ENCODE peak calls at places on chromosome 4, in nine cellular contexts. One of them, this sample, is unnamed.

GRCh38 chr4:151331276-151332042 is 6.1 kb upstream of the SH3D19 start:
- DNase-seq in pancreas: no peak
- DNase-seq in BJ: no peak
- DNase-seq in AG09309: no peak
- DNase-seq in ovary: no peak
- DNase-seq in aorta: no peak
- DNase-seq in gastrocnemius medialis: no peak
- DNase-seq in MM.1S: peak; percentile 79
- DNase-seq in tibial nerve: no peak
- DNase-seq in this sample: peak; percentile 49

GRCh38 chr4:145566767-145567166 is 52.4 kb upstream of the MMAA start:
- DNase-seq in pancreas: no peak
- DNase-seq in BJ: no peak
- DNase-seq in AG09309: no peak
- DNase-seq in ovary: no peak
- DNase-seq in aorta: no peak
- DNase-seq in gastrocnemius medialis: no peak
- DNase-seq in MM.1S: no peak
- DNase-seq in tibial nerve: no peak
- DNase-seq in this sample: no peak

GRCh38 chr4:37976991-37977470 is 16.8 kb downstream of the PTTG2 start:
- DNase-seq in pancreas: peak; percentile 83
- DNase-seq in BJ: no peak
- DNase-seq in AG09309: no peak
- DNase-seq in ovary: peak; percentile 87
- DNase-seq in aorta: peak; percentile 92
- DNase-seq in gastrocnemius medialis: peak; percentile 48
- DNase-seq in MM.1S: peak; percentile 63
- DNase-seq in tibial nerve: peak; percentile 57
- DNase-seq in this sample: peak; percentile 36

GRCh38 chr4:45650545-45650944 is 473.3 kb downstream of the GABRG1 start:
- DNase-seq in pancreas: no peak
- DNase-seq in BJ: no peak
- DNase-seq in AG09309: no peak
- DNase-seq in ovary: no peak
- DNase-seq in aorta: no peak
- DNase-seq in gastrocnemius medialis: no peak
- DNase-seq in MM.1S: no peak
- DNase-seq in tibial nerve: no peak
- DNase-seq in this sample: no peak

GRCh38 chr4:134905061-134905460 is 703.5 kb upstream of the PABPC4L start:
- DNase-seq in pancreas: no peak
- DNase-seq in BJ: no peak
- DNase-seq in AG09309: no peak
- DNase-seq in ovary: no peak
- DNase-seq in aorta: no peak
- DNase-seq in gastrocnemius medialis: no peak
- DNase-seq in MM.1S: no peak
- DNase-seq in tibial nerve: no peak
- DNase-seq in this sample: no peak

GRCh38 chr4:186300659-186301377 is 34.8 kb downstream of the F11 start:
- DNase-seq in pancreas: no peak
- DNase-seq in BJ: no peak
- DNase-seq in AG09309: no peak
- DNase-seq in ovary: no peak
- DNase-seq in aorta: no peak
- DNase-seq in gastrocnemius medialis: no peak
- DNase-seq in MM.1S: no peak
- DNase-seq in tibial nerve: no peak
- DNase-seq in this sample: no peak

GRCh38 chr4:77579406-77580076 is 26.1 kb upstream of the CXCL13 start:
- DNase-seq in pancreas: no peak
- DNase-seq in BJ: peak; percentile 63
- DNase-seq in AG09309: peak; percentile 74
- DNase-seq in ovary: no peak
- DNase-seq in aorta: no peak
- DNase-seq in gastrocnemius medialis: no peak
- DNase-seq in MM.1S: no peak
- DNase-seq in tibial nerve: no peak
- DNase-seq in this sample: peak; percentile 62

GRCh38 chr4:57146444-57146843 is 36.3 kb upstream of the IGFBP7 start:
- DNase-seq in pancreas: no peak
- DNase-seq in BJ: no peak
- DNase-seq in AG09309: no peak
- DNase-seq in ovary: no peak
- DNase-seq in aorta: no peak
- DNase-seq in gastrocnemius medialis: no peak
- DNase-seq in MM.1S: no peak
- DNase-seq in tibial nerve: no peak
- DNase-seq in this sample: no peak

GRCh38 chr4:88949605-88950004 is 107.4 kb downstream of the FAM13A start:
- DNase-seq in pancreas: no peak
- DNase-seq in BJ: no peak
- DNase-seq in AG09309: no peak
- DNase-seq in ovary: no peak
- DNase-seq in aorta: no peak
- DNase-seq in gastrocnemius medialis: no peak
- DNase-seq in MM.1S: no peak
- DNase-seq in tibial nerve: no peak
- DNase-seq in this sample: no peak

DNA sequence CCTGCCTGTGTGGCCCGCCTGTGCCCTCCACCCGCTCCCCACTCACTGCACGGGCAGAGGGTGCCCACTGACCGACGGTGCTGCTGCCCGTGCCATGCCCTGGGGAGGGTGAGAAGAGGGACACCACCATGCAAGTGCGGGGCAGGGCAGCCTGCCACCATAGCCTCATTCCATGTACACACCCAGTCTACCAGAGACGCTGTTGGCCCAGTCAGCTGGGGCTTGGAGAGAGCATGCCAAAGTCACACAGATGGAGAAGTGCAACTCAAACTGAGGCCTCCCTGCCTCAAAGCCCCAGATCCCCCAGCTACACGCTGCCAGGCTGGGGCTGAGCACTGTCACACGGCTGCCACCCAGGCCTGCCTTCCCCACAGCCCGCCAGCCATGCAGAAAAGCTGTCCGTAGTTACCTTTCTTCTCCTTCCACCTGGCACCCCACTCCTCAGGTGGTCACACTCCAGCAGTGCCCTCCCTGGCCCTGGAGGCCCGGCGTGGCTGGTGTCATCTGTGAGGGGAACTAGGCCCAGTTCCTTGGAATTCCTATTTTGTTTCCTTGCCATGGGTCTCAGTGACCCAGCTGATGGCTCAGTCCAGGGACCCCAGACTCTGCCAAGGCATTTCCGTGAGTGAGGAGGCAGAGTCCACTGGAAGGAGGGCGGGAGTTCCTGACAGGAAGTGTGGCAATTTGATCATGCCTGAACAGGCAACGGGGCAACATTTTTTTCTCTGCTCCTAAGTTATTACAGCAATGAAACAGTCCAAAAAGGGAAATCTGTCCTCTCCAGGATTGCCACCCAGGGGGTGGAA is at the start of gene SLC2A9:
- DNase-seq in pancreas: no peak
- DNase-seq in BJ: no peak
- DNase-seq in AG09309: no peak
- DNase-seq in ovary: no peak
- DNase-seq in aorta: peak; percentile 75
- DNase-seq in gastrocnemius medialis: peak; percentile 49
- DNase-seq in MM.1S: no peak
- DNase-seq in tibial nerve: peak; percentile 32
- DNase-seq in this sample: no peak
- H3K4me3 ChIP-seq in pancreas: no peak within 1 kb of the TSS
- H3K4me3 ChIP-seq in BJ: no peak within 1 kb of the TSS
- H3K4me3 ChIP-seq in AG09309: no peak within 1 kb of the TSS
- H3K4me3 ChIP-seq in ovary: no peak within 1 kb of the TSS
- H3K4me3 ChIP-seq in aorta: no peak within 1 kb of the TSS
- H3K4me3 ChIP-seq in gastrocnemius medialis: no peak within 1 kb of the TSS
- H3K4me3 ChIP-seq in MM.1S: no peak within 1 kb of the TSS
- H3K4me3 ChIP-seq in tibial nerve: peak within 1 kb of the TSS; percentile 26
- H3K4me3 ChIP-seq in this sample: no peak within 1 kb of the TSS

GRCh38 chr4:143185253-143186107 is 763 bp downstream of the USP38 start:
- DNase-seq in pancreas: peak; percentile 42
- DNase-seq in BJ: no peak
- DNase-seq in AG09309: no peak
- DNase-seq in ovary: peak; percentile 47
- DNase-seq in aorta: peak; percentile 54
- DNase-seq in gastrocnemius medialis: peak; percentile 23
- DNase-seq in MM.1S: peak; percentile 41
- DNase-seq in tibial nerve: no peak
- DNase-seq in this sample: no peak

GRCh38 chr4:143186202-143186601 is 1.5 kb downstream of the USP38 start:
- DNase-seq in pancreas: no peak
- DNase-seq in BJ: no peak
- DNase-seq in AG09309: no peak
- DNase-seq in ovary: no peak
- DNase-seq in aorta: no peak
- DNase-seq in gastrocnemius medialis: no peak
- DNase-seq in MM.1S: no peak
- DNase-seq in tibial nerve: no peak
- DNase-seq in this sample: no peak

GRCh38 chr4:143186634-143187033 is 1.9 kb downstream of the USP38 start:
- DNase-seq in pancreas: no peak
- DNase-seq in BJ: no peak
- DNase-seq in AG09309: no peak
- DNase-seq in ovary: no peak
- DNase-seq in aorta: no peak
- DNase-seq in gastrocnemius medialis: no peak
- DNase-seq in MM.1S: peak; percentile 21
- DNase-seq in tibial nerve: no peak
- DNase-seq in this sample: no peak

GRCh38 chr4:143184503-143185252 is at the start of gene USP38:
- DNase-seq in pancreas: peak; percentile 96
- DNase-seq in BJ: peak; percentile 76
- DNase-seq in AG09309: peak; percentile 81
- DNase-seq in ovary: peak; percentile 87
- DNase-seq in aorta: peak; percentile 92
- DNase-seq in gastrocnemius medialis: peak; percentile 96
- DNase-seq in MM.1S: peak; percentile 93
- DNase-seq in tibial nerve: peak; percentile 85
- DNase-seq in this sample: peak; percentile 80

DNA sequence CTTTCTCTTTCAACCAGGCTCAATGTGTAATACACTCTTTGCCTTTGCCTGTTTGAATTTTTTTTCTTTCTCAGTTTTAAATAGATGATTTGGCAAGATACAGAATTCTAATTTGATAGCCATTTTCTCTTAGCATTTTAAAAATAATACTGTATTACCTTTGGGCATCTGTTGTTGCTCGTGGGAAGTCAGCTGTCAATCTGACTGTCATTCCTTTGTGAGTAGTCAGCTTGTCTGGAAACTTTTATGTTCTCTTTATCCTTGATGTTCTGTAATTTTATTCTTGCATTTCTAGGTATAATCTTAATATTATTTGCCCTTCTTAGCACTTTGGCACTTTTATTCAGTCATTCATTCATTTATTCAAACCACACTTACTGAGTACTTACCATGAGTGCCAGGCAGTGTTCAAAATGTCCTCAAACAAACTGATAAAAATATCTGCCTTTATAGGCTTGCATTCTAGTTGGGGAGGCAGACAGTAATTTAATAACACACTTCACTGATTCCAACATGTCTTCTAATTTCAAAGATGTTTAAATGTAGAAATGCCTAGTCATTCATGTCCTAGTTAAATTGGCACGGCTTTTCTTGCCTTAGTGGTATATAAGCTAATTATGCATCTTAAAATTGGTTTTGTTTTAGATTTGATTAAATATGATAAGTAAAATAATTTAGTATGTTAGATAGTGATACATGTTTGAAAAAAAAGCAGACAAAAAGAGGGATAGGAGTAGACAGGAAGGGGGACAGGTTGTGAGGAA is 3.8 kb downstream of the USP38 start:
- DNase-seq in pancreas: no peak
- DNase-seq in BJ: no peak
- DNase-seq in AG09309: no peak
- DNase-seq in ovary: no peak
- DNase-seq in aorta: no peak
- DNase-seq in gastrocnemius medialis: no peak
- DNase-seq in MM.1S: no peak
- DNase-seq in tibial nerve: no peak
- DNase-seq in this sample: no peak
- H3K4me3 ChIP-seq in pancreas: no peak overlapping the region
- H3K4me3 ChIP-seq in BJ: peak overlapping the region; percentile 31
- H3K4me3 ChIP-seq in AG09309: no peak overlapping the region
- H3K4me3 ChIP-seq in ovary: no peak overlapping the region
- H3K4me3 ChIP-seq in aorta: peak overlapping the region; percentile 39
- H3K4me3 ChIP-seq in gastrocnemius medialis: peak overlapping the region; percentile 73
- H3K4me3 ChIP-seq in MM.1S: peak overlapping the region; percentile 95
- H3K4me3 ChIP-seq in tibial nerve: peak overlapping the region; percentile 68
- H3K4me3 ChIP-seq in this sample: peak overlapping the region; percentile 93

GRCh38 chr4:185035284-185035683 is 17.0 kb downstream of the HELT start:
- DNase-seq in pancreas: no peak
- DNase-seq in BJ: no peak
- DNase-seq in AG09309: no peak
- DNase-seq in ovary: no peak
- DNase-seq in aorta: no peak
- DNase-seq in gastrocnemius medialis: no peak
- DNase-seq in MM.1S: no peak
- DNase-seq in tibial nerve: no peak
- DNase-seq in this sample: no peak

GRCh38 chr4:185040523-185040922 is 22.2 kb downstream of the HELT start:
- DNase-seq in pancreas: no peak
- DNase-seq in BJ: no peak
- DNase-seq in AG09309: no peak
- DNase-seq in ovary: no peak
- DNase-seq in aorta: no peak
- DNase-seq in gastrocnemius medialis: no peak
- DNase-seq in MM.1S: no peak
- DNase-seq in tibial nerve: no peak
- DNase-seq in this sample: no peak

GRCh38 chr4:185036842-185037241 is 18.6 kb downstream of the HELT start:
- DNase-seq in pancreas: no peak
- DNase-seq in BJ: no peak
- DNase-seq in AG09309: no peak
- DNase-seq in ovary: no peak
- DNase-seq in aorta: no peak
- DNase-seq in gastrocnemius medialis: no peak
- DNase-seq in MM.1S: no peak
- DNase-seq in tibial nerve: no peak
- DNase-seq in this sample: no peak

GRCh38 chr4:185036019-185036418 is 17.7 kb downstream of the HELT start:
- DNase-seq in pancreas: no peak
- DNase-seq in BJ: no peak
- DNase-seq in AG09309: no peak
- DNase-seq in ovary: no peak
- DNase-seq in aorta: no peak
- DNase-seq in gastrocnemius medialis: no peak
- DNase-seq in MM.1S: no peak
- DNase-seq in tibial nerve: no peak
- DNase-seq in this sample: no peak

GRCh38 chr4:185039508-185040273 is 21.4 kb downstream of the HELT start:
- DNase-seq in pancreas: peak; percentile 45
- DNase-seq in BJ: peak; percentile 3
- DNase-seq in AG09309: peak; percentile 10
- DNase-seq in ovary: peak; percentile 54
- DNase-seq in aorta: no peak
- DNase-seq in gastrocnemius medialis: peak; percentile 38
- DNase-seq in MM.1S: peak; percentile 71
- DNase-seq in tibial nerve: peak; percentile 49
- DNase-seq in this sample: peak; percentile 19
- H3K4me3 ChIP-seq in pancreas: no peak overlapping the region
- H3K4me3 ChIP-seq in BJ: peak overlapping the region; percentile 18
- H3K4me3 ChIP-seq in AG09309: no peak overlapping the region
- H3K4me3 ChIP-seq in ovary: no peak overlapping the region
- H3K4me3 ChIP-seq in aorta: no peak overlapping the region
- H3K4me3 ChIP-seq in gastrocnemius medialis: no peak overlapping the region
- H3K4me3 ChIP-seq in MM.1S: peak overlapping the region; percentile 19
- H3K4me3 ChIP-seq in tibial nerve: no peak overlapping the region
- H3K4me3 ChIP-seq in this sample: peak overlapping the region; percentile 19

GRCh38 chr4:169244210-169244609 is 26.5 kb downstream of the SH3RF1 start:
- DNase-seq in pancreas: no peak
- DNase-seq in BJ: no peak
- DNase-seq in AG09309: no peak
- DNase-seq in ovary: no peak
- DNase-seq in aorta: no peak
- DNase-seq in gastrocnemius medialis: no peak
- DNase-seq in MM.1S: no peak
- DNase-seq in tibial nerve: no peak
- DNase-seq in this sample: no peak
- H3K4me3 ChIP-seq in pancreas: no peak overlapping the region
- H3K4me3 ChIP-seq in BJ: no peak overlapping the region
- H3K4me3 ChIP-seq in AG09309: no peak overlapping the region
- H3K4me3 ChIP-seq in ovary: no peak overlapping the region
- H3K4me3 ChIP-seq in aorta: no peak overlapping the region
- H3K4me3 ChIP-seq in gastrocnemius medialis: no peak overlapping the region
- H3K4me3 ChIP-seq in MM.1S: no peak overlapping the region
- H3K4me3 ChIP-seq in tibial nerve: no peak overlapping the region
- H3K4me3 ChIP-seq in this sample: no peak overlapping the region

This sample was measured in skeletal muscle cell.